ENCODE peak calls at places on chromosomes 2 and 18, in six cellular contexts. C, M, E, N, J and S are unnamed samples.
A peak's percentile ranks its signal among the peaks of the same experiment; 100 is the strongest.

GRCh38 chr18:10122116-10122515 is 208.3 kb downstream of the VAPA start:
- DNase-seq in J (no peak), E (peak; percentile 83), C (no peak), N (no peak), M (no peak), S (no peak)

GRCh38 chr2:98037666-98038339 is 42.1 kb upstream of the TMEM131 start:
- DNase-seq in N (no peak), C (no peak), J (no peak), M (no peak), E (no peak), S (no peak)

GRCh38 chr2:235358981-235359471 is 134.8 kb upstream of the AGAP1 start:
- DNase-seq in C (no peak), N (no peak), E (no peak), J (no peak), M (no peak), S (no peak)

GRCh38 chr2:207624170-207625013 is 802 bp downstream of the METTL21A start:
- DNase-seq in E (peak; percentile 57), C (peak; percentile 77), J (peak; percentile 21), M (peak; percentile 74), N (peak; percentile 54), S (no peak)

GRCh38 chr2:111111101-111111755 is 9.5 kb upstream of the BCL2L11 start:
- DNase-seq in J (no peak), C (no peak), N (no peak), M (no peak), E (no peak), S (no peak)

GRCh38 chr2:150080115-150080514 is 407.4 kb downstream of the RND3 start:
- DNase-seq in C (no peak), M (no peak), N (no peak), E (no peak), J (no peak), S (no peak)

GRCh38 chr18:77000527-77000926 is 132.1 kb downstream of the MBP start:
- DNase-seq in M (peak; percentile 60), E (peak; percentile 71), C (peak; percentile 62), N (peak; percentile 45), J (peak; percentile 6), S (no peak)

GRCh38 chr2:29115797-29116781 is 874 bp downstream of the CLIP4 start:
- DNase-seq in N (peak; percentile 76), C (peak; percentile 58), M (peak; percentile 90), J (no peak), E (peak; percentile 58), S (no peak)

GRCh38 chr18:11154369-11154982 is 5.1 kb upstream of the PIEZO2 start:
- DNase-seq in M (no peak), N (no peak), J (no peak), C (no peak), E (peak; percentile 53), S (no peak)

GRCh38 chr2:170651603-170652002 is 63.5 kb upstream of the SP5 start:
- DNase-seq in J (no peak), C (no peak), N (no peak), M (peak; percentile 44), E (no peak), S (no peak)

GRCh38 chr2:207720517-207721187 is 9.2 kb downstream of the CCNYL1 start:
- DNase-seq in E (no peak), M (no peak), J (no peak), N (no peak), C (no peak), S (no peak)

GRCh38 chr2:190838492-190838910 is 42.1 kb upstream of the GLS start:
- DNase-seq in M (no peak), C (no peak), J (no peak), E (peak; percentile 67), N (no peak), S (peak; percentile 81)

GRCh38 chr2:150125708-150126107 is 361.8 kb downstream of the RND3 start:
- DNase-seq in J (no peak), E (peak; percentile 77), M (no peak), C (no peak), N (no peak), S (no peak)

GRCh38 chr2:219220652-219221402 is 2.1 kb upstream of the ABCB6 start:
- DNase-seq in E (no peak), M (no peak), J (no peak), N (no peak), C (no peak), S (no peak)

GRCh38 chr2:31033032-31033431 is 105.2 kb downstream of the GALNT14 start:
- DNase-seq in M (no peak), E (no peak), N (no peak), C (no peak), J (no peak), S (no peak)

GRCh38 chr2:85131116-85131515 is 2.1 kb upstream of the TCF7L1 start:
- DNase-seq in C (no peak), E (peak; percentile 30), J (no peak), M (no peak), N (peak; percentile 31), S (no peak)

GRCh38 chr2:109468893-109469292 is 144.9 kb downstream of the SEPTIN10 start:
- DNase-seq in N (no peak), M (no peak), E (no peak), J (no peak), C (peak; percentile 38), S (no peak)

GRCh38 chr2:62406573-62407043 is 99.4 kb downstream of the TMEM17 start:
- DNase-seq in J (no peak), E (no peak), N (no peak), C (peak; percentile 47), M (no peak), S (no peak)

GRCh38 chr2:46034535-46034934 is 262.7 kb upstream of the EPAS1 start:
- DNase-seq in M (no peak), N (no peak), E (no peak), C (peak; percentile 71), J (no peak), S (no peak)

GRCh38 chr2:159612255-159612901 is 4.0 kb downstream of the BAZ2B start:
- DNase-seq in N (no peak), E (no peak), M (no peak), C (no peak), J (no peak), S (no peak)

GRCh38 chr18:79697178-79697577 is 17.6 kb downstream of the CTDP1 start:
- DNase-seq in M (no peak), J (no peak), N (no peak), E (no peak), C (no peak), S (no peak)

GRCh38 chr2:120740765-120741513 is 5.3 kb downstream of the GLI2 start:
- DNase-seq in J (no peak), M (no peak), N (no peak), E (no peak), C (no peak), S (no peak)

GRCh38 chr18:23268641-23269040 is 133.4 kb downstream of the CABLES1 start:
- DNase-seq in E (no peak), C (no peak), M (no peak), N (no peak), J (no peak), S (no peak)

GRCh38 chr2:217260441-217261080 is 400.7 kb upstream of the TNP1 start:
- DNase-seq in E (no peak), N (no peak), C (no peak), M (no peak), J (no peak), S (no peak)